ENCODE peak calls at places on chromosomes 2 and 18, in six cellular contexts. D, Q, H, A, X and J are unnamed samples.

GRCh38 chr2:26043862-26044736 is 10.2 kb downstream of the RAB10 start:
- DNase-seq in X (peak), A (peak), D (no peak), H (no peak), Q (peak), J (peak)

GRCh38 chr2:218898109-218898878 is 17.6 kb downstream of the WNT10A start:
- DNase-seq in H (no peak), X (peak), Q (peak), D (peak), A (peak), J (peak)

GRCh38 chr2:75030218-75031009 is 72.0 kb downstream of the POLE4 start:
- DNase-seq in D (no peak), Q (no peak), X (no peak), A (no peak), H (no peak), J (no peak)

GRCh38 chr2:200483729-200484198 is 26.1 kb downstream of the KCTD18 start:
- DNase-seq in Q (peak), A (peak), D (peak), H (no peak), X (peak), J (peak)

GRCh38 chr2:65383571-65384488 is 48.6 kb downstream of the SPRED2 start:
- DNase-seq in X (no peak), A (no peak), H (no peak), Q (no peak), D (no peak), J (no peak)

GRCh38 chr2:144666032-144666431 is 146.1 kb upstream of the ZEB2 start:
- DNase-seq in Q (no peak), H (no peak), X (no peak), A (no peak), D (no peak), J (no peak)

GRCh38 chr2:69965756-69966447 is 4.5 kb upstream of the ASPRV1 start:
- DNase-seq in A (no peak), H (no peak), D (no peak), X (peak), Q (no peak), J (no peak)

GRCh38 chr2:241579281-241579680 is 20.7 kb downstream of the BOK start:
- DNase-seq in A (no peak), X (no peak), H (no peak), Q (no peak), D (no peak), J (peak)

GRCh38 chr18:58668211-58668610 is 3.1 kb upstream of the MALT1 start:
- DNase-seq in D (no peak), X (no peak), H (no peak), Q (no peak), A (no peak), J (no peak)

GRCh38 chr18:74534150-74534969 is at the start of gene CNDP1:
- DNase-seq in D (no peak), A (no peak), Q (no peak), H (no peak), X (no peak), J (peak)

GRCh38 chr2:24399434-24400206 is 39.3 kb upstream of the ITSN2 start:
- DNase-seq in D (no peak), X (no peak), H (no peak), A (no peak), Q (no peak), J (no peak)

GRCh38 chr2:187187521-187187920 is 260.5 kb downstream of the CALCRL start:
- DNase-seq in Q (no peak), A (no peak), D (no peak), X (no peak), H (no peak), J (no peak)

GRCh38 chr18:45951021-45951714 is 16.0 kb downstream of the EPG5 start:
- DNase-seq in A (peak), X (no peak), Q (no peak), D (no peak), H (peak), J (peak)

GRCh38 chr2:197212344-197213262 is 98.0 kb downstream of the ANKRD44 start:
- DNase-seq in H (no peak), Q (no peak), X (peak), D (no peak), A (no peak), J (no peak)

GRCh38 chr2:216545359-216545758 is 46.7 kb downstream of the RPL37A start:
- DNase-seq in H (no peak), A (no peak), Q (no peak), X (no peak), D (no peak), J (no peak)

GRCh38 chr2:14451312-14451711 is 181.2 kb upstream of the LRATD1 start:
- DNase-seq in H (no peak), Q (no peak), D (no peak), A (no peak), X (no peak), J (no peak)

GRCh38 chr2:235940330-235940729 is 227.9 kb downstream of the GBX2 start:
- DNase-seq in H (peak), Q (peak), D (no peak), X (peak), A (no peak), J (no peak)

GRCh38 chr2:160731856-160732255 is 238.2 kb upstream of the RBMS1 start:
- DNase-seq in D (no peak), X (no peak), A (no peak), Q (no peak), H (no peak), J (no peak)

GRCh38 chr18:68925268-68925667 is 127.4 kb downstream of the CCDC102B start:
- DNase-seq in X (no peak), H (no peak), Q (no peak), D (peak), A (no peak), J (no peak)

GRCh38 chr2:212064318-212064717 is 474.3 kb downstream of the ERBB4 start:
- DNase-seq in H (no peak), Q (no peak), D (no peak), A (no peak), X (no peak), J (no peak)

GRCh38 chr2:153059338-153060052 is 341.1 kb downstream of the ARL6IP6 start:
- DNase-seq in H (no peak), D (peak), A (no peak), Q (no peak), X (no peak), J (no peak)

GRCh38 chr18:74512321-74513053 is 16.3 kb downstream of the CNDP2 start:
- DNase-seq in Q (no peak), X (no peak), H (no peak), D (no peak), A (no peak), J (no peak)

GRCh38 chr2:26982102-26982742 is 11.8 kb downstream of the MAPRE3 start:
- DNase-seq in X (peak), Q (peak), D (peak), A (peak), H (no peak), J (peak)

GRCh38 chr2:101486994-101487393 is 12.1 kb upstream of the RFX8 start:
- DNase-seq in H (no peak), A (no peak), X (no peak), Q (no peak), D (no peak), J (no peak)

GRCh38 chr2:1415501-1415900 is 2.2 kb downstream of the TPO start:
- DNase-seq in D (no peak), X (no peak), H (no peak), A (no peak), Q (no peak), J (no peak)

GRCh38 chr2:1413156-1413690 is at the start of gene TPO:
- DNase-seq in A (no peak), H (no peak), X (no peak), D (no peak), Q (no peak), J (no peak)

GRCh38 chr2:1407950-1408695 is 5.1 kb upstream of the TPO start:
- DNase-seq in Q (no peak), D (no peak), X (no peak), A (no peak), H (no peak), J (no peak)

DNA sequence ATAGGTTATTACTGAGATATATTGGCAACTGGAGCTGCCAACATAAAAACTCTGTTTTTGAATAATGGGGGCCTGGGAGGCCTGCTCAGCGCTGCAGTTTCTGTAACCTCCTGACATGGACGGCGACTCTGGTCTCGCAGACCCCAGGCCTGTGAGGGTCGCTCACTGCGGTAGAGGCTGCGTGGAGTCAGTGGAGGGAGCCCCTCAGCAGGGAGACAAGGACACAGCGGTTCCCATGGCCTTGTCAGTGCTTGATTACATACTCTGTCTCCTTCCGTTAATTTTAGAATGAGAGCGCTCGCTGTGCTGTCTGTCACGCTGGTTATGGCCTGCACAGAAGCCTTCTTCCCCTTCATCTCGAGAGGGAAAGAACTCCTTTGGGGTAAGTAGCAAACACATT is 858 bp downstream of the TPO start:
- DNase-seq in X (no peak), H (no peak), Q (no peak), D (peak), A (no peak), J (no peak)
- TF ChIP-seq CTCF in X (no peak), H (no peak), Q (no peak), D (no peak), A (no peak), J (no peak)

GRCh38 chr18:3456686-3457069 is 6.7 kb downstream of the TGIF1 start:
- DNase-seq in X (no peak), D (no peak), A (no peak), Q (no peak), H (no peak), J (no peak)

GRCh38 chr18:3458952-3459853 is 9.2 kb downstream of the TGIF1 start:
- DNase-seq in A (no peak), D (no peak), H (no peak), Q (no peak), X (no peak), J (no peak)

GRCh38 chr18:3455938-3456685 is 6.1 kb downstream of the TGIF1 start:
- DNase-seq in X (no peak), D (no peak), H (no peak), A (no peak), Q (peak), J (no peak)

GRCh38 chr18:3457261-3457724 is 7.3 kb downstream of the TGIF1 start:
- DNase-seq in Q (peak), D (no peak), H (no peak), A (no peak), X (peak), J (no peak)

DNA sequence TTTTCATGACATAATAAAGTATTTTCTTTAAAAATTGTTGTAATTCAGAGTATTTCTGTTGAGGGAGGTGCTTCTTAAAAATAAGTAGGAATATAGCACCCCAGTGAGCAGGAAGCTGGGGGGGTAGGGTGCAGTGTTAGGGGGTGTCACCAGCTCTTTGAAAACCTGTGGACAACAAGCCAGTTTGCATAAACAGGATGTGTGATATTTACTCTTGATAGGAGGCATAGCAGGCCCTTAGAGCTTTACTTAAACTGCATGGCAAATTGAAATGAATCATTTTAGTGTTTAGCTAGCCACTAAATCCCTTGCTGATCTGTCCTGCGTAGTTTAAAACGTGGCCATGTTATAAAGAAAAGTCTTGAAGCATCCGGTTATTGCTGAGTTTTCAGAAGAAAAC is 8.4 kb downstream of the TGIF1 start:
- DNase-seq in H (no peak), X (peak), A (no peak), D (no peak), Q (no peak), J (no peak)
- H3K27ac ChIP-seq in H (no peak), X (peak), A (peak), D (peak), Q (peak), J (peak)

GRCh38 chr18:7177131-7177744 is 53.7 kb upstream of the LRRC30 start:
- DNase-seq in X (peak), Q (no peak), D (peak), A (no peak), H (peak), J (no peak)
- TF ChIP-seq CTCF in X (peak), Q (peak), D (peak), A (peak), H (peak), J (peak)

GRCh38 chr2:239263937-239264837 is 136.6 kb downstream of the HDAC4 start:
- DNase-seq in A (no peak), Q (peak), D (no peak), H (no peak), X (no peak), J (peak)

GRCh38 chr2:239261796-239262475 is 138.9 kb downstream of the HDAC4 start:
- DNase-seq in H (no peak), A (no peak), Q (peak), D (no peak), X (peak), J (no peak)

GRCh38 chr2:239262484-239263230 is 138.2 kb downstream of the HDAC4 start:
- DNase-seq in A (no peak), H (no peak), X (peak), D (no peak), Q (peak), J (no peak)

GRCh38 chr2:239264838-239265651 is 135.8 kb downstream of the HDAC4 start:
- DNase-seq in X (no peak), H (no peak), D (peak), A (no peak), Q (peak), J (peak)

GRCh38 chr2:239263231-239263936 is 137.4 kb downstream of the HDAC4 start:
- DNase-seq in H (no peak), X (peak), D (no peak), Q (peak), A (no peak), J (peak)
- H3K27ac ChIP-seq in H (peak), X (no peak), D (no peak), Q (peak), A (peak), J (peak)

DNA sequence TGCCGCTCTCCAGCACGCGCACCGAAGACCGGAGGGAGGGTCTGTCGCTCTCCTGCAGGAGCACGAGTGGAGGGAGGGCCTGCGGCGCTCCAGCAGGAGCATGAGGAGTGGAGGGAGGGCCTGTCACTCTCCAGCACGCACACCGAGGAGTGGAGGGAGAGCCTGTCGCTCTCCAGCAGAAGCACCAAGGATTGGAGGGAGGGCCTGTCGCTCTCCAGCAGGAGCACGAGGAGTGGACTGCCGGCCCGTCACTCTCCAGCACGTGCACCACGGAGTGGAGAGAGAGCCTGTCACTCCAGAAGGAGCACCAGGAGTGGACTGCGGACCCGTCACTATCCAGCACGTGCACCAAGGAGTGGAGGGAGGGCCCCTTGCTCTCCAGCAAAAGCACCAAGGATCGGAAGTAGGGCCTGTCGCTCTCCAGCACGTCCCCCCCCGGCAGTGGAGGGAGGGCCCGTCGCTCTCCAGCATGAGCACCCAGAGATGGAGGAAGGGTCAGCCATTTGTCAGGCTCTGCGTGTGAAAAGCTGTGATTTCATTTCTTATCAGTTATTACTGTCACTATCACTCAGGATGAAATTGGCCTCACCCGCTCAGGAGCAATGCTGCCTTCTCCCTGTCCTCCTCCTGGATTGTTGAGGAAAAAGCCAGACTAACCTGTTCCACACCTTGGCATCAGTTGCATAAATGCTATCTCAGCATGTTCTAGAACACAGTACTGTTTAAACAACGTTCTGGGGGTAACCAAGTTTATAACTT is 35.9 kb downstream of the ADI1 start:
- DNase-seq in A (peak), Q (peak), H (peak), D (peak), X (peak), J (peak)
- TF ChIP-seq CTCF in A (no peak), Q (no peak), H (no peak), D (no peak), X (no peak), J (no peak)

GRCh38 chr2:182672471-182673165 is 43.4 kb upstream of the DNAJC10 start:
- DNase-seq in A (no peak), D (peak), Q (no peak), X (no peak), H (no peak), J (no peak)
- H3K27ac ChIP-seq in A (no peak), D (no peak), Q (no peak), X (no peak), H (no peak), J (no peak)

DNA sequence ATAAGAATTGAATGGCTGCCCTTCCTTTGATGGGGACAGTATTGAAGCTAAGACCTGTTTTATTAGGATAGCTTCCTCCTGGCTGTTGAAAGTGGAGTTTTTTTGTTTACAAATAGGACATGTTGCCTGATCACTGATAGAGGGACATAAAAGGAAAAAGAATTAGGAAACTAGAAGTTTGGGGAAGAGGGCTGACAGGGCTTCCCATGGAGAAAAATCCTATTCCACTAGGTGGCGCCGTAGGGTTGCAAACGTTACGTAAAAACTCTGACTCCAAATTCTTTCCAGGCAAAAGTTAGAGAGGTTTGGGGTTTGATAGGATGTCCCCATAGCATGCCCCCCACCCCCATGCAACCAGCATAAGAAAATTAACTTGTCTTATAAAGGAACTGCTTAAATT is 11.1 kb upstream of the RBFA start:
- DNase-seq in X (no peak), H (no peak), Q (no peak), D (no peak), A (no peak), J (no peak)
- TF ChIP-seq CTCF in X (peak), H (no peak), Q (peak), D (peak), A (peak), J (peak)